ENCODE peak calls at places on chromosomes 2 and 18, in four cellular contexts. H is right atrium auricular region, X is T1000, K is HepG2. N is an unnamed sample.
A peak's percentile ranks its signal among the peaks of the same experiment; 100 is the strongest.

GRCh38 chr2:191049728-191050639 is 36.0 kb upstream of the STAT1 start:
- DNase-seq in H (no peak), X (no peak), K (peak; percentile 76), N (peak; percentile 55)

GRCh38 chr2:240567137-240567871 is 980 bp upstream of the RNPEPL1 start:
- DNase-seq in H (peak; percentile 65), X (no peak), K (no peak), N (no peak)

GRCh38 chr2:20411361-20411894 is 35.4 kb upstream of the RHOB start:
- DNase-seq in H (peak; percentile 92), X (peak; percentile 77), K (peak; percentile 79), N (peak; percentile 72)

GRCh38 chr2:99940963-99941362 is 201.4 kb downstream of the AFF3 start:
- DNase-seq in H (no peak), X (no peak), K (no peak), N (no peak)

GRCh38 chr2:38509322-38509946 is 93.3 kb downstream of the HNRNPLL start:
- DNase-seq in H (no peak), X (peak; percentile 7), K (no peak), N (no peak)

GRCh38 chr18:58373486-58373885 is 255.4 kb downstream of the ALPK2 start:
- DNase-seq in H (no peak), X (no peak), K (no peak), N (no peak)

GRCh38 chr2:197675246-197675645 is at the start of gene RFTN2:
- DNase-seq in H (no peak), X (no peak), K (no peak), N (peak; percentile 25)

GRCh38 chr2:105797298-105797819 is 52.6 kb downstream of the NCK2 start:
- DNase-seq in H (no peak), X (no peak), K (peak; percentile 35), N (peak; percentile 26)

GRCh38 chr2:14231499-14231898 is 401.0 kb upstream of the LRATD1 start:
- DNase-seq in H (no peak), X (no peak), K (no peak), N (no peak)

GRCh38 chr2:62467475-62468321 is 38.3 kb downstream of the TMEM17 start:
- DNase-seq in H (no peak), X (no peak), K (peak; percentile 71), N (peak; percentile 18)

GRCh38 chr18:69365658-69366057 is 35.0 kb upstream of the DOK6 start:
- DNase-seq in H (no peak), X (no peak), K (no peak), N (no peak)

GRCh38 chr2:168686485-168687191 is 115.8 kb upstream of the NOSTRIN start:
- DNase-seq in H (no peak), X (no peak), K (no peak), N (no peak)

GRCh38 chr2:150911766-150912280 is 349.8 kb downstream of the RBM43 start:
- DNase-seq in H (peak; percentile 92), X (peak; percentile 12), K (peak; percentile 24), N (peak; percentile 64)

GRCh38 chr18:35822431-35822830 is 150.0 kb upstream of the RMP24 start:
- DNase-seq in H (no peak), X (no peak), K (no peak), N (no peak)

GRCh38 chr2:15388406-15389325 is 172.5 kb downstream of the NBAS start:
- DNase-seq in H (no peak), X (no peak), K (peak; percentile 5), N (no peak)

GRCh38 chr2:101435011-101435862 is 39.7 kb downstream of the RFX8 start:
- DNase-seq in H (no peak), X (no peak), K (no peak), N (no peak)

GRCh38 chr2:75012080-75012479 is 53.6 kb downstream of the POLE4 start:
- DNase-seq in H (no peak), X (no peak), K (no peak), N (no peak)

N was measured in SJSA1.